ENCODE peak calls at places on chromosomes 12 and 14, in ten cellular contexts. L, S, Z, U, I, O, M, G, P and H are unnamed samples.

GRCh38 chr12:48001426-48002178 is 2.7 kb downstream of the COL2A1 start:
- DNase-seq in L (peak), S (peak), Z (peak), U (peak), I (peak), O (no peak), M (peak), G (peak), P (peak), H (peak)

GRCh38 chr14:68621400-68622365 is 171.2 kb downstream of the ZFP36L1 start:
- DNase-seq in L (peak), S (no peak), Z (no peak), U (no peak), I (no peak), O (peak), M (no peak), G (peak), P (no peak), H (peak)

GRCh38 chr12:85441740-85442139 is 161.7 kb downstream of the ALX1 start:
- DNase-seq in L (peak), S (no peak), Z (no peak), U (peak), I (no peak), O (no peak), M (peak), G (no peak), P (peak), H (peak)

GRCh38 chr12:24519759-24520158 is 429.1 kb downstream of the BCAT1 start:
- DNase-seq in L (no peak), S (no peak), Z (no peak), U (no peak), I (no peak), O (no peak), M (no peak), G (no peak), P (no peak), H (no peak)

GRCh38 chr12:114400395-114400794 is 5.5 kb downstream of the TBX5 start:
- DNase-seq in L (no peak), S (no peak), Z (no peak), U (peak), I (no peak), O (no peak), M (no peak), G (no peak), P (no peak), H (no peak)

GRCh38 chr12:87982208-87982607 is 47.0 kb downstream of the C12orf50 start:
- DNase-seq in L (peak), S (no peak), Z (no peak), U (no peak), I (no peak), O (no peak), M (no peak), G (no peak), P (no peak), H (no peak)

GRCh38 chr12:86735851-86736250 is 479.7 kb upstream of the MGAT4C start:
- DNase-seq in L (no peak), S (no peak), Z (no peak), U (no peak), I (no peak), O (no peak), M (no peak), G (no peak), P (no peak), H (no peak)

GRCh38 chr14:78836777-78837176 is 666.6 kb downstream of the NRXN3 start:
- DNase-seq in L (peak), S (peak), Z (peak), U (peak), I (no peak), O (no peak), M (peak), G (no peak), P (peak), H (peak)

GRCh38 chr14:100149789-100150611 is 9.4 kb downstream of the DEGS2 start:
- DNase-seq in L (no peak), S (no peak), Z (no peak), U (no peak), I (no peak), O (no peak), M (no peak), G (no peak), P (no peak), H (no peak)

GRCh38 chr14:99996951-99997571 is 68.2 kb upstream of the EVL start:
- DNase-seq in L (no peak), S (no peak), Z (no peak), U (no peak), I (no peak), O (no peak), M (no peak), G (no peak), P (no peak), H (no peak)

GRCh38 chr14:99871771-99872170 is 78.6 kb downstream of the EML1 start:
- DNase-seq in L (no peak), S (no peak), Z (no peak), U (peak), I (no peak), O (no peak), M (no peak), G (no peak), P (no peak), H (no peak)

GRCh38 chr12:49808686-49809368 is 19.4 kb downstream of the NCKAP5L start:
- DNase-seq in L (peak), S (no peak), Z (no peak), U (peak), I (peak), O (no peak), M (no peak), G (peak), P (peak), H (peak)

GRCh38 chr12:106044773-106045172 is 94.0 kb downstream of the NUAK1 start:
- DNase-seq in L (peak), S (no peak), Z (no peak), U (no peak), I (no peak), O (no peak), M (peak), G (no peak), P (no peak), H (peak)

GRCh38 chr12:54384591-54385041 is at the start of gene ZNF385A:
- DNase-seq in L (no peak), S (no peak), Z (no peak), U (no peak), I (no peak), O (no peak), M (no peak), G (no peak), P (no peak), H (peak)

GRCh38 chr12:98803468-98804209 is 158.5 kb downstream of the APAF1 start:
- DNase-seq in L (no peak), S (no peak), Z (no peak), U (no peak), I (no peak), O (no peak), M (no peak), G (no peak), P (no peak), H (no peak)

GRCh38 chr12:85138833-85139232 is 102.7 kb downstream of the LRRIQ1 start:
- DNase-seq in L (no peak), S (no peak), Z (peak), U (no peak), I (no peak), O (no peak), M (peak), G (no peak), P (no peak), H (no peak)